ENCODE peak calls at places on chromosome 10, in eight cellular contexts. W, I, K, P, S, G, T and Q are unnamed samples.

GRCh38 chr10:110327262-110327914 is 22.7 kb upstream of the SMNDC1 start:
- DNase-seq in I (peak; percentile 23), K (no peak), G (no peak), T (no peak), W (peak; percentile 36), P (no peak), S (no peak), Q (no peak)

GRCh38 chr10:30384791-30385201 is 35.7 kb upstream of the MTPAP start:
- DNase-seq in T (no peak), S (no peak), I (peak; percentile 50), K (peak; percentile 69), W (peak; percentile 51), P (peak; percentile 39), G (no peak), Q (peak; percentile 67)

GRCh38 chr10:113442340-113442739 is 110.5 kb upstream of the HABP2 start:
- DNase-seq in K (no peak), S (no peak), W (no peak), G (no peak), P (no peak), T (no peak), I (no peak), Q (no peak)

GRCh38 chr10:4671451-4672145 is 154.4 kb upstream of the AKR1E2 start:
- DNase-seq in P (no peak), T (no peak), S (no peak), W (no peak), K (peak; percentile 90), G (no peak), I (peak; percentile 61), Q (peak; percentile 83)

GRCh38 chr10:129058664-129059155 is 408.3 kb upstream of the MGMT start:
- DNase-seq in P (no peak), W (no peak), T (no peak), I (no peak), S (no peak), G (no peak), K (no peak), Q (no peak)

GRCh38 chr10:110225756-110226554 is 18.6 kb downstream of the MXI1 start:
- DNase-seq in P (peak; percentile 95), T (peak; percentile 96), K (peak; percentile 95), W (peak; percentile 97), S (peak; percentile 15), I (peak; percentile 82), G (peak; percentile 67), Q (peak; percentile 94)

GRCh38 chr10:132616170-132616994 is 78.8 kb downstream of the INPP5A start:
- DNase-seq in S (no peak), G (no peak), W (no peak), K (no peak), T (peak; percentile 74), P (no peak), I (no peak), Q (no peak)

GRCh38 chr10:96513686-96514551 is at the start of gene TLL2:
- DNase-seq in K (peak; percentile 94), W (peak; percentile 91), T (peak; percentile 93), S (peak; percentile 46), P (peak; percentile 86), I (peak; percentile 89), G (no peak), Q (peak; percentile 86)

GRCh38 chr10:101466016-101466912 is 112.3 kb downstream of the BTRC start:
- DNase-seq in K (no peak), G (no peak), W (no peak), P (no peak), I (no peak), S (peak; percentile 58), T (no peak), Q (no peak)

GRCh38 chr10:86100581-86101061 is 266.0 kb downstream of the GRID1 start:
- DNase-seq in I (peak; percentile 10), S (no peak), G (no peak), W (peak; percentile 42), P (peak; percentile 9), T (peak; percentile 50), K (peak; percentile 7), Q (peak; percentile 48)

GRCh38 chr10:16545126-16545736 is 23.6 kb upstream of the C1QL3 start:
- DNase-seq in G (no peak), S (no peak), T (no peak), P (peak; percentile 62), K (peak; percentile 47), W (peak; percentile 43), I (peak; percentile 8), Q (peak; percentile 54)

GRCh38 chr10:61320996-61321395 is 132.2 kb downstream of the TMEM26 start:
- DNase-seq in I (no peak), T (no peak), W (no peak), P (no peak), K (no peak), G (no peak), S (no peak), Q (no peak)

GRCh38 chr10:23047201-23048050 is 48.0 kb upstream of the MSRB2 start:
- DNase-seq in K (peak; percentile 41), P (peak; percentile 23), W (no peak), I (no peak), T (no peak), G (no peak), S (no peak), Q (no peak)

GRCh38 chr10:75187961-75188426 is 22.6 kb upstream of the VDAC2 start:
- DNase-seq in P (peak; percentile 79), W (peak; percentile 75), K (peak; percentile 93), I (peak; percentile 77), T (peak; percentile 83), G (peak; percentile 36), S (no peak), Q (peak; percentile 76)

GRCh38 chr10:37711617-37712488 is 145.6 kb downstream of the ZNF248 start:
- DNase-seq in S (no peak), G (no peak), K (no peak), I (no peak), W (no peak), T (peak; percentile 53), P (no peak), Q (no peak)

GRCh38 chr10:114777415-114777814 is 44.2 kb upstream of the FHIP2A start:
- DNase-seq in P (no peak), I (no peak), T (no peak), G (no peak), W (no peak), K (no peak), S (no peak), Q (no peak)

GRCh38 chr10:131856441-131857094 is 44.2 kb upstream of the PPP2R2D start:
- DNase-seq in W (no peak), T (peak; percentile 57), K (no peak), I (no peak), G (no peak), P (no peak), S (no peak), Q (no peak)

GRCh38 chr10:101695404-101695732 is 398 bp upstream of the FBXW4 start:
- DNase-seq in T (no peak), I (no peak), G (no peak), S (no peak), W (no peak), P (no peak), K (no peak), Q (peak; percentile 16)

GRCh38 chr10:19999440-19999839 is 183.2 kb downstream of the PLXDC2 start:
- DNase-seq in S (no peak), G (no peak), I (no peak), T (no peak), K (no peak), P (no peak), W (peak; percentile 10), Q (no peak)